ENCODE peak calls at places on chromosomes 4 and X, in seven cellular contexts. X is HCT116, Z is ovary, K is NCI-H2081, O is RPMI7951, I is BJ, Y is Caco-2. V is an unnamed sample.

GRCh38 chr4:110618091-110619000 is 4.5 kb downstream of the PITX2 start:
- DNase-seq in X (no peak), Z (no peak), K (no peak), O (peak; percentile 21), I (no peak), Y (no peak), V (no peak)

GRCh38 chr4:165813606-165814005 is 59.4 kb upstream of the TLL1 start:
- DNase-seq in X (no peak), Z (no peak), K (no peak), O (no peak), I (no peak), Y (no peak), V (no peak)

GRCh38 chr4:35493977-35494376 is 750.3 kb downstream of the ARAP2 start:
- DNase-seq in X (no peak), Z (no peak), K (no peak), O (no peak), I (no peak), Y (no peak), V (no peak)

GRCh38 chr4:89249313-89249712 is 58.3 kb downstream of the GPRIN3 start:
- DNase-seq in X (no peak), Z (no peak), K (peak; percentile 78), O (no peak), I (no peak), Y (no peak), V (no peak)

GRCh38 chr4:74859163-74859562 is 64.8 kb upstream of the BTC start:
- DNase-seq in X (no peak), Z (no peak), K (no peak), O (no peak), I (no peak), Y (no peak), V (no peak)

GRCh38 chr4:78910612-78911011 is 28.6 kb downstream of the PAQR3 start:
- DNase-seq in X (no peak), Z (no peak), K (no peak), O (no peak), I (no peak), Y (no peak), V (no peak)

GRCh38 chr4:173929921-173930320 is 353.5 kb downstream of the FBXO8 start:
- DNase-seq in X (no peak), Z (no peak), K (peak; percentile 30), O (no peak), I (no peak), Y (no peak), V (no peak)

GRCh38 chrX:11702965-11703631 is 37.4 kb upstream of the ARHGAP6 start:
- DNase-seq in X (no peak), Z (no peak), K (no peak), O (no peak), I (no peak), Y (no peak), V (no peak)

GRCh38 chrX:129779086-129779672 is 570 bp upstream of the SASH3 start:
- DNase-seq in X (no peak), Z (no peak), K (no peak), O (no peak), I (no peak), Y (no peak), V (no peak)

V was measured in tibial artery.